ENCODE peak calls at places on chromosomes 4 and X, in four cellular contexts. I is cardiac muscle cell, W is left ventricle myocardium inferior, Q is RWPE2. G is an unnamed sample.

GRCh38 chr4:54942735-54943134 is 182.7 kb downstream of the KDR start:
- DNase-seq in Q (no peak), I (no peak), W (no peak), G (no peak)

GRCh38 chr4:181761130-181761529 is 482.1 kb upstream of the TENM3 start:
- DNase-seq in I (no peak), Q (no peak), W (no peak), G (no peak)

GRCh38 chr4:57249083-57249482 is 138.9 kb upstream of the IGFBP7 start:
- DNase-seq in W (no peak), Q (no peak), I (no peak), G (no peak)

GRCh38 chr4:127357765-127358164 is 275.0 kb upstream of the INTU start:
- DNase-seq in W (no peak), Q (no peak), I (no peak), G (no peak)

GRCh38 chr4:161728929-161729328 is 434.9 kb downstream of the FSTL5 start:
- DNase-seq in Q (no peak), I (no peak), W (no peak), G (no peak)

GRCh38 chrX:49862093-49862492 is 17.2 kb upstream of the USP27X start:
- DNase-seq in I (no peak), W (no peak), Q (no peak), G (no peak)

GRCh38 chrX:46178763-46179162 is 366.5 kb downstream of the ZNF674 start:
- DNase-seq in Q (no peak), I (no peak), W (no peak), G (no peak)

GRCh38 chr4:146243141-146243882 is 29.0 kb downstream of the REELD1 start:
- DNase-seq in W (peak; percentile 25), Q (no peak), I (no peak), G (no peak)

DNA sequence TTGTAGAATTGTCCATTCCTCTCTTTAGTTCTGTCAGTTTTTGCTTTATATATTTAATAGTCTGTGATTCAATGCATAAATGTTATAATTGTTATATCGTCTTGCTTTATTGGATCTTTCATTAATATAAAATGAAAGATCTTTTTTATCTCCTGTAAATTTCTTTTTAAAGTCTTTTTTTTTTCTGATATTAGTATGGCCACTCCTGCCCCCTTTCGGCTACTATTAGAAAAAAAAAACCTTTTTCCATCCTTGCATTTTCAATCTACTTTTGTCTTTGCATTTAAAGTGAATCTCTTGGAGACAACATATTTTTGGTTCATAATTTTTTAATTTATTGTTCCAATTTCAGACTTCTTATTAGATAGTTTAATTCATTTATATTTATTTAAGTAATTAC is 677.4 kb upstream of the NDST4 start:
- DNase-seq in W (no peak), I (no peak), Q (no peak), G (no peak)
- TF ChIP-seq CTCF in W (no peak), I (no peak), Q (no peak), G (no peak)

GRCh38 chr4:98643760-98644159 is 14.7 kb downstream of the TSPAN5 start:
- DNase-seq in Q (no peak), W (no peak), I (no peak), G (no peak)
- H3K9me3 ChIP-seq in Q (no peaks in the 10 kb centered on the region), W (no peaks in the 10 kb centered on the region), I (no peaks in the 10 kb centered on the region), G (no peaks in the 10 kb centered on the region)

GRCh38 chrX:30865020-30865419 is 24.0 kb downstream of the TAB3 start:
- DNase-seq in I (peak; percentile 32), W (no peak), Q (no peak), G (no peak)
- TF ChIP-seq CTCF in I (no peak), W (no peak), Q (no peak), G (no peak)

DNA sequence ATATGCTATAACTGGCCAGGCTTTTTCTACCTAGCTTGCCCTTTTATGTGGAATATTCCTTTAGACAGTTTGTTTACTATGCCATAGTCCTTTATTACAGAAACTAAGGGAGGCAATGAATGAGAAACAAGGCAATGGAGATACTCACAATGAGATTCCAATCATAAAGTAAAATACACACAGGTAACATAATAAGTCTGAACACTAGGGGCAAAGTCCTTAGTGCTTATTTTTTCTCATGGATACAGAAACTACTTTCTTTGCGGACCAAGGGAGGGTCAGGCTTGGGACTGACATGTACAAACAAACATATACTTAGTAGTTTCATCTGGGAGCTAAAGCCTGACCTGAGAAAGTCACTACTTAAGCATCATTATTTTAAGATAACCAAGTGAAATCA is 16.0 kb upstream of the UGT8 start:
- DNase-seq in I (no peak), W (no peak), Q (no peak), G (no peak)
- H3K9me3 ChIP-seq in I (no peaks in the 10 kb centered on the region), W (peaks cover 25% of the 10 kb centered on the region), Q (peaks cover 4% of the 10 kb centered on the region), G (peaks cover 6% of the 10 kb centered on the region)

G was measured in tibial nerve.